ENCODE peak calls at places on chromosomes 7 and 10, in ten cellular contexts. C is neural crest cell, I is lung, H is left ventricle myocardium inferior, Z is fibroblast of villous mesenchyme, O is tibial nerve, K is esophagus squamous epithelium, E is GM20000, T is HFFc6, A is psoas muscle. U is an unnamed sample.

GRCh38 chr7:92778972-92779371 is 57.4 kb downstream of the CDK6 start:
- DNase-seq in C (no peak), I (no peak), H (no peak), Z (peak; percentile 80), O (peak; percentile 27), K (no peak), E (no peak), T (no peak), A (no peak), U (peak; percentile 78)

GRCh38 chr10:100469756-100470155 is 6.9 kb downstream of the WNT8B start:
- DNase-seq in C (no peak), I (no peak), H (no peak), Z (no peak), O (no peak), K (no peak), E (no peak), T (no peak), A (no peak), U (no peak)

GRCh38 chr10:114045071-114045737 is 1.5 kb downstream of the ADRB1 start:
- DNase-seq in C (no peak), I (no peak), H (peak; percentile 46), Z (no peak), O (no peak), K (no peak), E (peak; percentile 73), T (no peak), A (peak; percentile 67), U (no peak)

GRCh38 chr10:110808619-110809018 is 63.1 kb upstream of the PDCD4 start:
- DNase-seq in C (no peak), I (no peak), H (no peak), Z (no peak), O (no peak), K (no peak), E (no peak), T (no peak), A (no peak), U (no peak)

GRCh38 chr7:22214000-22214399 is 143.0 kb downstream of the RAPGEF5 start:
- DNase-seq in C (no peak), I (no peak), H (no peak), Z (no peak), O (no peak), K (no peak), E (no peak), T (no peak), A (no peak), U (no peak)

GRCh38 chr7:141220263-141220662 is 146.4 kb downstream of the TMEM178B start:
- DNase-seq in C (no peak), I (no peak), H (no peak), Z (no peak), O (no peak), K (no peak), E (no peak), T (no peak), A (no peak), U (no peak)

GRCh38 chr7:13790611-13791010 is 198.9 kb downstream of the ETV1 start:
- DNase-seq in C (no peak), I (no peak), H (no peak), Z (no peak), O (no peak), K (no peak), E (no peak), T (peak; percentile 51), A (no peak), U (no peak)

GRCh38 chr7:28298870-28299484 is 113.3 kb upstream of the CREB5 start:
- DNase-seq in C (peak; percentile 22), I (no peak), H (no peak), Z (peak; percentile 55), O (no peak), K (no peak), E (no peak), T (peak; percentile 49), A (no peak), U (peak; percentile 29)

GRCh38 chr7:36777062-36777461 is 52.8 kb upstream of the AOAH start:
- DNase-seq in C (no peak), I (no peak), H (no peak), Z (no peak), O (no peak), K (no peak), E (no peak), T (no peak), A (no peak), U (no peak)

GRCh38 chr10:66215005-66215404 is 710.8 kb upstream of the LRRTM3 start:
- DNase-seq in C (no peak), I (no peak), H (no peak), Z (no peak), O (no peak), K (no peak), E (no peak), T (no peak), A (no peak), U (no peak)

GRCh38 chr7:130480001-130480400 is 11.9 kb upstream of the MEST start:
- DNase-seq in C (no peak), I (no peak), H (no peak), Z (no peak), O (no peak), K (no peak), E (no peak), T (no peak), A (no peak), U (no peak)

GRCh38 chr7:130485734-130486113 is 6.2 kb upstream of the MEST start:
- DNase-seq in C (no peak), I (no peak), H (no peak), Z (no peak), O (no peak), K (no peak), E (no peak), T (no peak), A (no peak), U (no peak)

GRCh38 chr7:130481898-130482297 is 10.0 kb upstream of the MEST start:
- DNase-seq in C (no peak), I (no peak), H (no peak), Z (peak; percentile 65), O (no peak), K (no peak), E (no peak), T (no peak), A (no peak), U (no peak)

GRCh38 chr7:130486114-130486962 is 5.5 kb upstream of the MEST start:
- DNase-seq in C (peak; percentile 56), I (peak; percentile 82), H (peak; percentile 27), Z (no peak), O (no peak), K (no peak), E (peak; percentile 74), T (no peak), A (peak; percentile 61), U (no peak)

DNA sequence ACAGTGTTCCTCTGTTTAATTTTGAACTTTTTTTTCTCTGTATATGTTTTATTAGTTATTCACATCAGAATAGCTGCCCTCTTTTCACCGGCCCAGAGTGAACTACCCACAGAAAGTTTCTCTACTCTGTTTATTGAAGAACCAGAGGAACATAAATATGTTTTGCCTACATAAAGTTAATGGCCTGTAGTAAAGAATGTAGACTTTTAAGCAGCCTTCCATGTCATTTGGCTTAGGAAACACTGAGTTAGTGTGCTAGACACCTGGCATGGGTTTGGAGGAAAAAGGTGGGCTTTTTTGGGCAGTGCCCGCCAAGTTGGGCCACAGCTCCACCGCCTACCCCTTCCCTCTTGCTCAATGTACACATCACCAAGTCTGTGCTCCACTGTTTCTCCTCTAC is 8.8 kb upstream of the MEST start:
- DNase-seq in C (no peak), I (no peak), H (no peak), Z (no peak), O (no peak), K (no peak), E (no peak), T (no peak), A (no peak), U (no peak)
- TF ChIP-seq CTCF in C (no peak), I (no peak), H (no peak), Z (no peak), O (no peak), K (no peak), E (no peak), T (no peak), A (no peak), U (no peak)

GRCh38 chr10:76000550-76000949 is 569.1 kb downstream of the LRMDA start:
- DNase-seq in C (no peak), I (no peak), H (no peak), Z (no peak), O (no peak), K (no peak), E (no peak), T (no peak), A (no peak), U (no peak)
- TF ChIP-seq CTCF in C (no peak), I (no peak), H (no peak), Z (no peak), O (no peak), K (no peak), E (no peak), T (no peak), A (no peak), U (no peak)

DNA sequence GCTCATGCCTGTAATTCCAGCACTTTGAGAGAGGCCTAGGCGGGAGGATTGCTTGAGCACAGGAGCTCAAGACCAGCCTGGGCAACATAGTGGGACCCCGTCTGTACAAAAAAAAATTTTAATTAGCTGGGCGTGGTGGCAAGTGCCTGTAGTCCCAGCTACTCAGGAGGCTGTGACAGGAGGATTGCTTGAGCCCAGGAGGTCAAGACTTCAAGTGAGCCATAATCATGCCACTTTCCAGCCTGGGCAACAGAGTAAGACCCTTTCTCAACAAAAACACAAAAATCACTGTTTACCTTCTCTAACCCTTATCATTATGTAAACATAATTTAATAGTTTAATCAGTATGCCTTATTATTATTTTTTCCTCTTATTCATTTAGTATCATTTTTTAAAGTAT is 44.5 kb downstream of the GBF1 start:
- DNase-seq in C (no peak), I (no peak), H (no peak), Z (no peak), O (no peak), K (no peak), E (no peak), T (no peak), A (no peak), U (no peak)
- TF ChIP-seq CTCF in C (no peak), I (no peak), H (no peak), Z (no peak), O (no peak), K (no peak), E (no peak), T (no peak), A (no peak), U (no peak)

DNA sequence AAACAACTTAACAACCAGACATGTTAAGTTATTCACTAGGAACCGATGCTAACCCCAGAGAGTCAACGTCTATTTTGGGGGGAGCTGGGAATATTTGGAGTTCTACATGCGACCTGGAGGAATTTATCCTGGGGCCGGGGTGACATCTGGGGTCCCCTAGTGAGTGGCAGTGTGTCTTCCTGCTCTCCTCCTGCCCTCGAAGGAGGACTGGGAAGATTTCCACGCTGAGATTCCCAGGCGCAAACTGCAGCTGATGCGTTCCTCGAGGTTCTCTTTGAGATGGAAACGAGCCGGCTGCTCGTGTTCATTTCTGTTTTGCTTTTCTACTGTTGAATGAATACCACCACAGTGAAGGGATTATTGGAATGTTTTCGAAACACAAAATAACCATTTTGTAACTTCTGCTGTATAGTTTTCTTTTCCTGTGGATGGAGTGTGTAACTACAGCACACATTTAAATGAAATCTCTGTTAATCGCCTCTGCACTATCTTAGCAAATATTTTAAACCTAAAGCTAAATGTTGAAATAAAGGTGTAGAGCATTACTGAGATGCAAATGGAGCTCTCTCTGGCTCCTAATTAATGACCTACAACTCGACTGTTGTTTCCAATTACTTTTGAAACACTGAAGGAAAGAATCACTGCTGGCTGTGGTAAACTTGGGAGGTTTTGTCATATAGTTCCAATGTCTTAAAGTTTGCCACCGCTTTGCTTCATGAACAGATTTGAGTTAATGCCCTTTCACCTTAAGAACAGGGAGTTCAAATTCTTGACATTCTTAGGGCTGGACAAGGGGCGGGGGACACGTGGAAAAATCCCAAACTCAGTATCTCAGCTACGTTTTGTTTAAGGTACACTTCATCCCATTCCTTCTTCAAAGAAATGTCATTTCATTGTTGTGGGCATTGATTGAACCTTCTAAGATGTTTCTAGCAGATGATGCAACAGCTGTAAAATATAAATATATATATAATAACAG is 21.1 kb downstream of the GATA3 start:
- DNase-seq in C (no peak), I (no peak), H (no peak), Z (no peak), O (no peak), K (no peak), E (no peak), T (no peak), A (no peak), U (no peak)
- TF ChIP-seq CTCF in C (peak; percentile 43), I (no peak), H (no peak), Z (no peak), O (no peak), K (no peak), E (no peak), T (peak; percentile 41), A (no peak), U (no peak)